ENCODE peak calls at places on chromosomes 6 and 20, in four cellular contexts. M is HCT116, Q is Panc1, G is HepG2. H is an unnamed sample.

GRCh38 chr6:10583509-10583908 is 62.4 kb downstream of the GCNT2 start:
- DNase-seq in G (peak; percentile 50), M (no peak), Q (no peak), H (no peak)

GRCh38 chr6:25017932-25018581 is 82.3 kb upstream of the RIPOR2 start:
- DNase-seq in Q (peak; percentile 33), M (peak; percentile 53), G (peak; percentile 8), H (peak; percentile 22)

GRCh38 chr20:3237958-3238615 is 903 bp downstream of the SLC4A11 start:
- DNase-seq in M (no peak), Q (no peak), G (no peak), H (peak; percentile 16)

GRCh38 chr6:26366504-26366903 is 1.5 kb downstream of the BTN3A2 start:
- DNase-seq in G (no peak), Q (no peak), M (no peak), H (peak; percentile 37)

GRCh38 chr20:32199006-32199405 is 8.5 kb downstream of the PLAGL2 start:
- DNase-seq in G (no peak), M (no peak), Q (no peak), H (no peak)

GRCh38 chr20:5918856-5919633 is 31.3 kb downstream of the TRMT6 start:
- DNase-seq in G (peak; percentile 53), Q (peak; percentile 46), M (no peak), H (no peak)

GRCh38 chr6:71675386-71675785 is 211.0 kb upstream of the RIMS1 start:
- DNase-seq in Q (no peak), M (no peak), G (no peak), H (no peak)

GRCh38 chr20:59023616-59024015 is 4.4 kb downstream of the TUBB1 start:
- DNase-seq in M (no peak), Q (no peak), G (no peak), H (no peak)

GRCh38 chr6:148457137-148457842 is 114.7 kb downstream of the SASH1 start:
- DNase-seq in G (no peak), Q (no peak), M (no peak), H (no peak)

GRCh38 chr6:77180367-77180766 is 282.9 kb downstream of the HTR1B start:
- DNase-seq in Q (no peak), M (no peak), G (no peak), H (no peak)

GRCh38 chr6:146027586-146028249 is 1.1 kb upstream of the GRM1 start:
- DNase-seq in Q (no peak), G (no peak), M (no peak), H (no peak)
- TF ChIP-seq TCF7L2 in Q (no peak), G (no peak), M (no peak), H (no peak)

GRCh38 chr20:50267866-50268219 is 77.2 kb downstream of the CEBPB start:
- DNase-seq in Q (no peak), G (no peak), M (no peak), H (no peak)

GRCh38 chr20:50266293-50267040 is 75.8 kb downstream of the CEBPB start:
- DNase-seq in Q (no peak), G (no peak), M (no peak), H (no peak)

GRCh38 chr20:50269111-50270033 is 78.7 kb downstream of the CEBPB start:
- DNase-seq in M (no peak), Q (no peak), G (no peak), H (no peak)

GRCh38 chr20:50265245-50265946 is 74.8 kb downstream of the CEBPB start:
- DNase-seq in G (no peak), M (no peak), Q (no peak), H (no peak)

GRCh38 chr20:50267041-50267865 is 76.6 kb downstream of the CEBPB start:
- DNase-seq in G (peak; percentile 79), Q (no peak), M (peak; percentile 67), H (no peak)
- TF ChIP-seq CTCF in G (peak; percentile 19), Q (no peak), M (no peak), H (no peak)

DNA sequence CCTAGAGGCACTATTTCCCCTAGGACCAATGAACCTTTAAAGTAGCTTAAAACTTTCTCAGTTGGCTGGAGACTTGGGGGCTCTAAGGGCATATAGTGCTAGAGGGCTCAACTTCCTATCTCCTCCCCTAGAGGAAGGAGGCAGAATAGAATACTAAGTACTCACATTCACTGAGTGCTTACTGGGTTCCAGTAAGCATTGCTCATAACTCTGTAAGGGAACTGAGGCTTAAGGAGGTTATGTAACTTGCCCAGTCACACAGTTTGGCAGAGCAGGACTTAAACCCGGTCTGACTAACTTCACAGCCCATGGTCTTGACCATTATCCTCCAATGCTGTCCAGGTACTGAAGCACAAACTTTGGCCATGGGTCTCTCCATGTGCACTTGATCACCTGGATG is 12.5 kb downstream of the SESN1 start:
- DNase-seq in M (no peak), G (no peak), Q (no peak), H (peak; percentile 23)
- TF ChIP-seq TCF7L2 in M (no peak), G (no peak), Q (no peak), H (no peak)

DNA sequence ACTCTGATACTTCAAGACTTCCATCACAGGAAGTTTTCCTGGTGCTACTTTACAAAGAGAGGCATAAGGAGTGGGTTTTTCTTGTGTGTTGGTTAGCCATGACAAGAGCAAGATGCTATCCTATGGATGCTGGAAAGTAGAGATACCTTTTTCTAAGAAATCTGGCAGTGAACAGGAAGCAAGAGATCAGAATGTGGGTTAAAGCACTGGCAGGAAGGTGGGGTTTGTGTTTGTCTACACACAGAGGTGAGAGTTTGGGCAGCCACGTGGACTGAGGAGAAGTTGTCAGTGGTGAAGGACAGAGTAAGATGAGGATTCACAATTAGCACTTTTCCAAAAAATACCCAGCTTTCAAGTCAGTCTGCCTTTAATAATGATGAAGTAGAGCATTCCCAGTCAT is 17.9 kb downstream of the SLC2A12 start:
- DNase-seq in M (no peak), Q (no peak), G (no peak), H (peak; percentile 26)
- TF ChIP-seq CTCF in M (no peak), Q (no peak), G (no peak), H (no peak)

H was measured in K562.